ENCODE peak calls at places on chromosomes 1 and 21, in four cellular contexts. A, W, S and R are unnamed samples.

GRCh38 chr1:154326546-154327465 is 1.5 kb downstream of the ATP8B2 start:
- DNase-seq in A (peak; percentile 35), W (peak; percentile 38), S (peak; percentile 42), R (no peak)

GRCh38 chr1:201885531-201886075 is 3.1 kb upstream of the SHISA4 start:
- DNase-seq in A (no peak), W (no peak), S (no peak), R (no peak)

GRCh38 chr1:153357853-153358690 is at the start of gene S100A9:
- DNase-seq in A (no peak), W (no peak), S (no peak), R (no peak)

GRCh38 chr1:100430368-100430767 is 78.1 kb downstream of the CDC14A start:
- DNase-seq in A (no peak), W (no peak), S (no peak), R (peak; percentile 26)

GRCh38 chr1:7070389-7071029 is 285.3 kb downstream of the CAMTA1 start:
- DNase-seq in A (peak; percentile 79), W (peak; percentile 51), S (peak; percentile 45), R (peak; percentile 10)

GRCh38 chr1:113195115-113195845 is 122.3 kb downstream of the LRIG2 start:
- DNase-seq in A (no peak), W (no peak), S (no peak), R (no peak)

GRCh38 chr1:208741296-208741695 is 497.1 kb upstream of the PLXNA2 start:
- DNase-seq in A (no peak), W (no peak), S (no peak), R (no peak)

GRCh38 chr1:41098657-41099207 is 77.2 kb upstream of the SLFNL1 start:
- DNase-seq in A (no peak), W (peak; percentile 28), S (no peak), R (no peak)

GRCh38 chr1:65581120-65581519 is 160.7 kb downstream of the LEPR start:
- DNase-seq in A (no peak), W (no peak), S (no peak), R (no peak)

GRCh38 chr1:42189931-42190853 is 25.6 kb upstream of the GUCA2A start:
- DNase-seq in A (no peak), W (no peak), S (no peak), R (no peak)

GRCh38 chr21:39525129-39525528 is 73.4 kb downstream of the SH3BGR start:
- DNase-seq in A (no peak), W (peak; percentile 42), S (no peak), R (no peak)

GRCh38 chr1:74199504-74199903 is 1.5 kb downstream of the FPGT start:
- DNase-seq in A (peak; percentile 2), W (no peak), S (no peak), R (no peak)

GRCh38 chr1:165595561-165595960 is 35.5 kb upstream of the MGST3 start:
- DNase-seq in A (no peak), W (no peak), S (no peak), R (no peak)

GRCh38 chr1:6471969-6472368 is 6.0 kb upstream of the TNFRSF25 start:
- DNase-seq in A (no peak), W (no peak), S (no peak), R (no peak)

GRCh38 chr1:219555802-219556201 is 57.1 kb downstream of the ZC3H11B start:
- DNase-seq in A (no peak), W (no peak), S (no peak), R (no peak)

GRCh38 chr1:180626711-180627110 is 5.1 kb upstream of the XPR1 start:
- DNase-seq in A (no peak), W (no peak), S (no peak), R (no peak)

GRCh38 chr1:168498159-168498609 is 45.6 kb downstream of the XCL2 start:
- DNase-seq in A (no peak), W (no peak), S (no peak), R (peak; percentile 4)

GRCh38 chr1:10852018-10852417 is 55.6 kb upstream of the CASZ1 start:
- DNase-seq in A (no peak), W (no peak), S (no peak), R (no peak)